ENCODE peak calls at places on chromosome 16, in eight cellular contexts. One of them, this sample, is unnamed.

GRCh38 chr16:20910781-20911321 is 10.3 kb downstream of the LYRM1 start:
- DNase-seq in adipocyte: peak; percentile 84
- DNase-seq in thoracic aorta: no peak
- DNase-seq in Peyer's patch: no peak
- DNase-seq in breast epithelium: no peak
- DNase-seq in endodermal cell: no peak
- DNase-seq in uterus: no peak
- DNase-seq in CD4-positive, alpha-beta memory T cell: no peak
- DNase-seq in this sample: no peak

GRCh38 chr16:2422123-2422867 is 7.0 kb upstream of the CCNF start:
- DNase-seq in breast epithelium: no peak
- DNase-seq in endodermal cell: no peak
- DNase-seq in adipocyte: no peak
- DNase-seq in CD4-positive, alpha-beta memory T cell: no peak
- DNase-seq in Peyer's patch: no peak
- DNase-seq in uterus: no peak
- DNase-seq in thoracic aorta: no peak
- DNase-seq in this sample: no peak

GRCh38 chr16:73019456-73020362 is 28.2 kb downstream of the ZFHX3 start:
- DNase-seq in breast epithelium: no peak
- DNase-seq in CD4-positive, alpha-beta memory T cell: no peak
- DNase-seq in endodermal cell: peak; percentile 35
- DNase-seq in uterus: no peak
- DNase-seq in thoracic aorta: no peak
- DNase-seq in adipocyte: peak; percentile 81
- DNase-seq in Peyer's patch: peak; percentile 47
- DNase-seq in this sample: no peak

GRCh38 chr16:20952144-20952797 is 51.7 kb downstream of the LYRM1 start:
- DNase-seq in CD4-positive, alpha-beta memory T cell: no peak
- DNase-seq in adipocyte: no peak
- DNase-seq in thoracic aorta: no peak
- DNase-seq in breast epithelium: no peak
- DNase-seq in Peyer's patch: no peak
- DNase-seq in uterus: no peak
- DNase-seq in endodermal cell: no peak
- DNase-seq in this sample: no peak

GRCh38 chr16:25235991-25236390 is 19.2 kb downstream of the AQP8 start:
- DNase-seq in CD4-positive, alpha-beta memory T cell: no peak
- DNase-seq in breast epithelium: no peak
- DNase-seq in adipocyte: no peak
- DNase-seq in uterus: no peak
- DNase-seq in thoracic aorta: no peak
- DNase-seq in Peyer's patch: no peak
- DNase-seq in endodermal cell: no peak
- DNase-seq in this sample: no peak

GRCh38 chr16:1539720-1540555 is 6.5 kb downstream of the TMEM204 start:
- DNase-seq in breast epithelium: no peak
- DNase-seq in endodermal cell: no peak
- DNase-seq in adipocyte: no peak
- DNase-seq in uterus: no peak
- DNase-seq in CD4-positive, alpha-beta memory T cell: no peak
- DNase-seq in Peyer's patch: no peak
- DNase-seq in thoracic aorta: no peak
- DNase-seq in this sample: no peak

GRCh38 chr16:58733248-58733670 is 857 bp downstream of the GOT2 start:
- DNase-seq in uterus: peak; percentile 16
- DNase-seq in adipocyte: peak; percentile 69
- DNase-seq in endodermal cell: no peak
- DNase-seq in Peyer's patch: no peak
- DNase-seq in thoracic aorta: peak; percentile 12
- DNase-seq in CD4-positive, alpha-beta memory T cell: no peak
- DNase-seq in breast epithelium: no peak
- DNase-seq in this sample: no peak

GRCh38 chr16:81321039-81321438 is 6.3 kb downstream of the GAN start:
- DNase-seq in endodermal cell: no peak
- DNase-seq in thoracic aorta: no peak
- DNase-seq in adipocyte: peak; percentile 10
- DNase-seq in uterus: no peak
- DNase-seq in Peyer's patch: no peak
- DNase-seq in breast epithelium: no peak
- DNase-seq in CD4-positive, alpha-beta memory T cell: no peak
- DNase-seq in this sample: no peak

GRCh38 chr16:31177136-31177535 is 2.8 kb upstream of the FUS start:
- DNase-seq in breast epithelium: no peak
- DNase-seq in thoracic aorta: no peak
- DNase-seq in uterus: no peak
- DNase-seq in endodermal cell: no peak
- DNase-seq in CD4-positive, alpha-beta memory T cell: peak; percentile 64
- DNase-seq in adipocyte: no peak
- DNase-seq in Peyer's patch: peak; percentile 61
- DNase-seq in this sample: no peak

GRCh38 chr16:12480916-12481315 is 322.8 kb downstream of the CPPED1 start:
- DNase-seq in endodermal cell: no peak
- DNase-seq in breast epithelium: no peak
- DNase-seq in adipocyte: no peak
- DNase-seq in CD4-positive, alpha-beta memory T cell: no peak
- DNase-seq in Peyer's patch: no peak
- DNase-seq in uterus: no peak
- DNase-seq in thoracic aorta: no peak
- DNase-seq in this sample: no peak
- H3K27me3 ChIP-seq in endodermal cell: no peaks in the 10 kb centered on the region
- H3K27me3 ChIP-seq in breast epithelium: no peaks in the 10 kb centered on the region
- H3K27me3 ChIP-seq in adipocyte: no peaks in the 10 kb centered on the region
- H3K27me3 ChIP-seq in CD4-positive, alpha-beta memory T cell: no peaks in the 10 kb centered on the region
- H3K27me3 ChIP-seq in Peyer's patch: no peaks in the 10 kb centered on the region
- H3K27me3 ChIP-seq in uterus: no peaks in the 10 kb centered on the region
- H3K27me3 ChIP-seq in thoracic aorta: no peaks in the 10 kb centered on the region
- H3K27me3 ChIP-seq in this sample: no peaks in the 10 kb centered on the region

GRCh38 chr16:11563493-11564040 is 23.2 kb downstream of the LITAF start:
- DNase-seq in uterus: no peak
- DNase-seq in breast epithelium: no peak
- DNase-seq in Peyer's patch: no peak
- DNase-seq in adipocyte: no peak
- DNase-seq in thoracic aorta: no peak
- DNase-seq in endodermal cell: no peak
- DNase-seq in CD4-positive, alpha-beta memory T cell: no peak
- DNase-seq in this sample: no peak
- H3K27me3 ChIP-seq in uterus: no peaks in the 10 kb centered on the region
- H3K27me3 ChIP-seq in breast epithelium: no peaks in the 10 kb centered on the region
- H3K27me3 ChIP-seq in Peyer's patch: no peaks in the 10 kb centered on the region
- H3K27me3 ChIP-seq in adipocyte: no peaks in the 10 kb centered on the region
- H3K27me3 ChIP-seq in thoracic aorta: no peaks in the 10 kb centered on the region
- H3K27me3 ChIP-seq in endodermal cell: no peaks in the 10 kb centered on the region
- H3K27me3 ChIP-seq in CD4-positive, alpha-beta memory T cell: no peaks in the 10 kb centered on the region
- H3K27me3 ChIP-seq in this sample: no peaks in the 10 kb centered on the region

GRCh38 chr16:19439483-19439882 is 21.8 kb downstream of the TMC5 start:
- DNase-seq in thoracic aorta: no peak
- DNase-seq in endodermal cell: no peak
- DNase-seq in breast epithelium: no peak
- DNase-seq in adipocyte: no peak
- DNase-seq in Peyer's patch: no peak
- DNase-seq in uterus: no peak
- DNase-seq in CD4-positive, alpha-beta memory T cell: no peak
- DNase-seq in this sample: no peak
- H3K27me3 ChIP-seq in thoracic aorta: no peaks in the 10 kb centered on the region
- H3K27me3 ChIP-seq in endodermal cell: no peaks in the 10 kb centered on the region
- H3K27me3 ChIP-seq in breast epithelium: no peaks in the 10 kb centered on the region
- H3K27me3 ChIP-seq in adipocyte: peaks cover 11% of the 10 kb centered on the region
- H3K27me3 ChIP-seq in Peyer's patch: no peaks in the 10 kb centered on the region
- H3K27me3 ChIP-seq in uterus: no peaks in the 10 kb centered on the region
- H3K27me3 ChIP-seq in CD4-positive, alpha-beta memory T cell: no peaks in the 10 kb centered on the region
- H3K27me3 ChIP-seq in this sample: no peaks in the 10 kb centered on the region

GRCh38 chr16:68898026-68898425 is 54.7 kb downstream of the TANGO6 start:
- DNase-seq in breast epithelium: no peak
- DNase-seq in Peyer's patch: no peak
- DNase-seq in CD4-positive, alpha-beta memory T cell: no peak
- DNase-seq in thoracic aorta: no peak
- DNase-seq in endodermal cell: no peak
- DNase-seq in adipocyte: no peak
- DNase-seq in uterus: no peak
- DNase-seq in this sample: no peak
- H3K27me3 ChIP-seq in breast epithelium: no peaks in the 10 kb centered on the region
- H3K27me3 ChIP-seq in Peyer's patch: no peaks in the 10 kb centered on the region
- H3K27me3 ChIP-seq in CD4-positive, alpha-beta memory T cell: no peaks in the 10 kb centered on the region
- H3K27me3 ChIP-seq in thoracic aorta: no peaks in the 10 kb centered on the region
- H3K27me3 ChIP-seq in endodermal cell: no peaks in the 10 kb centered on the region
- H3K27me3 ChIP-seq in adipocyte: no peaks in the 10 kb centered on the region
- H3K27me3 ChIP-seq in uterus: no peaks in the 10 kb centered on the region
- H3K27me3 ChIP-seq in this sample: no peaks in the 10 kb centered on the region

GRCh38 chr16:79869304-79870015 is 268.9 kb upstream of the MAF start:
- DNase-seq in thoracic aorta: no peak
- DNase-seq in breast epithelium: no peak
- DNase-seq in adipocyte: no peak
- DNase-seq in CD4-positive, alpha-beta memory T cell: no peak
- DNase-seq in endodermal cell: no peak
- DNase-seq in uterus: no peak
- DNase-seq in Peyer's patch: no peak
- DNase-seq in this sample: peak; percentile 39
- H3K27me3 ChIP-seq in thoracic aorta: no peaks in the 10 kb centered on the region
- H3K27me3 ChIP-seq in breast epithelium: no peaks in the 10 kb centered on the region
- H3K27me3 ChIP-seq in adipocyte: peaks cover 29% of the 10 kb centered on the region
- H3K27me3 ChIP-seq in CD4-positive, alpha-beta memory T cell: no peaks in the 10 kb centered on the region
- H3K27me3 ChIP-seq in endodermal cell: peaks cover 32% of the 10 kb centered on the region
- H3K27me3 ChIP-seq in uterus: no peaks in the 10 kb centered on the region
- H3K27me3 ChIP-seq in Peyer's patch: no peaks in the 10 kb centered on the region
- H3K27me3 ChIP-seq in this sample: no peaks in the 10 kb centered on the region

DNA sequence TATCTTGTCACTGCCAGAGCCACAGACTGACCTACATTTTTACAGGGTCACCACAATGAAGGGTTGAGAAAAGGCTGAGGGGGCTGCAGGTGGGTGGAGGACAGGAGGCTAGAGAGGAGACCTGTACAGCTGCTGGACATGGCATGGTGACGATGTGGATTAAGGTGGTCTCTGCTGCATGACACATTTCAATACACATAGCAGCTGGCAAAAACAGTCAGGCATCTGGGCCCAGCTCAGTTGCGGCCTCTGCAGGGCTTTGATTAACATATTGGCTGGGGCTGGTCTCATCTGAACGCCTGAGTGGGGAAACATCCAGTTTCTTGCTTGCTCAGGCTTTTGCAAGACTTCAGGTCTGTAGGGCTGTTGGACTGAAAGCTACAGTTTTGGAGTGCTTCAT is 265.4 kb upstream of the FOXF1 start:
- DNase-seq in uterus: no peak
- DNase-seq in endodermal cell: no peak
- DNase-seq in Peyer's patch: no peak
- DNase-seq in thoracic aorta: no peak
- DNase-seq in adipocyte: no peak
- DNase-seq in breast epithelium: no peak
- DNase-seq in CD4-positive, alpha-beta memory T cell: no peak
- DNase-seq in this sample: no peak
- H3K27me3 ChIP-seq in uterus: no peaks in the 10 kb centered on the region
- H3K27me3 ChIP-seq in endodermal cell: peaks cover 9% of the 10 kb centered on the region
- H3K27me3 ChIP-seq in Peyer's patch: no peaks in the 10 kb centered on the region
- H3K27me3 ChIP-seq in thoracic aorta: no peaks in the 10 kb centered on the region
- H3K27me3 ChIP-seq in adipocyte: peaks cover 67% of the 10 kb centered on the region
- H3K27me3 ChIP-seq in breast epithelium: no peaks in the 10 kb centered on the region
- H3K27me3 ChIP-seq in CD4-positive, alpha-beta memory T cell: no peaks in the 10 kb centered on the region
- H3K27me3 ChIP-seq in this sample: no peaks in the 10 kb centered on the region

GRCh38 chr16:86812363-86812970 is 234.1 kb downstream of the FOXL1 start:
- DNase-seq in Peyer's patch: no peak
- DNase-seq in adipocyte: no peak
- DNase-seq in CD4-positive, alpha-beta memory T cell: no peak
- DNase-seq in breast epithelium: no peak
- DNase-seq in thoracic aorta: no peak
- DNase-seq in endodermal cell: no peak
- DNase-seq in uterus: no peak
- DNase-seq in this sample: no peak
- H3K27me3 ChIP-seq in Peyer's patch: no peaks in the 10 kb centered on the region
- H3K27me3 ChIP-seq in adipocyte: peaks cover 92% of the 10 kb centered on the region
- H3K27me3 ChIP-seq in CD4-positive, alpha-beta memory T cell: no peaks in the 10 kb centered on the region
- H3K27me3 ChIP-seq in breast epithelium: no peaks in the 10 kb centered on the region
- H3K27me3 ChIP-seq in thoracic aorta: no peaks in the 10 kb centered on the region
- H3K27me3 ChIP-seq in endodermal cell: no peaks in the 10 kb centered on the region
- H3K27me3 ChIP-seq in uterus: no peaks in the 10 kb centered on the region
- H3K27me3 ChIP-seq in this sample: peaks cover 60% of the 10 kb centered on the region

GRCh38 chr16:50458694-50459271 is 89.4 kb upstream of the NKD1 start:
- DNase-seq in Peyer's patch: peak; percentile 9
- DNase-seq in endodermal cell: peak; percentile 51
- DNase-seq in uterus: no peak
- DNase-seq in thoracic aorta: no peak
- DNase-seq in breast epithelium: peak; percentile 15
- DNase-seq in adipocyte: no peak
- DNase-seq in CD4-positive, alpha-beta memory T cell: no peak
- DNase-seq in this sample: no peak

GRCh38 chr16:50457979-50458461 is 89.2 kb upstream of the BRD7 start:
- DNase-seq in thoracic aorta: no peak
- DNase-seq in breast epithelium: no peak
- DNase-seq in CD4-positive, alpha-beta memory T cell: no peak
- DNase-seq in endodermal cell: no peak
- DNase-seq in adipocyte: no peak
- DNase-seq in uterus: no peak
- DNase-seq in Peyer's patch: no peak
- DNase-seq in this sample: no peak

GRCh38 chr16:50459681-50460080 is 88.5 kb upstream of the NKD1 start:
- DNase-seq in Peyer's patch: no peak
- DNase-seq in uterus: no peak
- DNase-seq in endodermal cell: no peak
- DNase-seq in thoracic aorta: no peak
- DNase-seq in adipocyte: no peak
- DNase-seq in breast epithelium: peak; percentile 12
- DNase-seq in CD4-positive, alpha-beta memory T cell: no peak
- DNase-seq in this sample: no peak

GRCh38 chr16:50455288-50455845 is 86.6 kb upstream of the BRD7 start:
- DNase-seq in thoracic aorta: no peak
- DNase-seq in breast epithelium: no peak
- DNase-seq in uterus: no peak
- DNase-seq in endodermal cell: no peak
- DNase-seq in CD4-positive, alpha-beta memory T cell: no peak
- DNase-seq in adipocyte: no peak
- DNase-seq in Peyer's patch: no peak
- DNase-seq in this sample: no peak

DNA sequence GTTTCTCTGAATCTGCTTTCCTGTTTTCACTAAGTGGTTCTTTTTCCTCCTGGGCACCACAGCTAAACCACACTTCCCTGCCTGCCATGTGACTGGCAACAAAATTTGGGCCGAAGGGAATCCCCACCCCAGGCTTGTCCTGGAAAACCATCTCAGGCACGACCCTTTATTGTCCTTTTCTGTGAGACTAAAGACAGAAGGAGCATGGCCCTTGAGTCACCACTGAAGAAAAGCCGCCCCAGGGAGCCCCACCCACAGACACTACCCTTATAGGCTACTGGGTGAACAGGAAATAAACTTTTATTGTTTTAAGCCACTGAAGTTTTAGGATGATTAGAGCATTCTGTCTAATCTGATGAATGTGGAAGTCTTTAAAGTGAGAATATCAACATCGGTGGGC is 88.6 kb upstream of the BRD7 start:
- DNase-seq in Peyer's patch: no peak
- DNase-seq in uterus: no peak
- DNase-seq in adipocyte: no peak
- DNase-seq in CD4-positive, alpha-beta memory T cell: no peak
- DNase-seq in thoracic aorta: no peak
- DNase-seq in breast epithelium: no peak
- DNase-seq in endodermal cell: no peak
- DNase-seq in this sample: no peak
- H3K27me3 ChIP-seq in Peyer's patch: no peaks in the 10 kb centered on the region
- H3K27me3 ChIP-seq in uterus: no peaks in the 10 kb centered on the region
- H3K27me3 ChIP-seq in adipocyte: peaks cover 47% of the 10 kb centered on the region
- H3K27me3 ChIP-seq in CD4-positive, alpha-beta memory T cell: no peaks in the 10 kb centered on the region
- H3K27me3 ChIP-seq in thoracic aorta: no peaks in the 10 kb centered on the region
- H3K27me3 ChIP-seq in breast epithelium: no peaks in the 10 kb centered on the region
- H3K27me3 ChIP-seq in endodermal cell: no peaks in the 10 kb centered on the region
- H3K27me3 ChIP-seq in this sample: no peaks in the 10 kb centered on the region

This sample was measured in esophagus muscularis mucosa.